ENCODE peak calls at places on chromosome 12, in four cellular contexts. F, E, O and G are unnamed samples.

GRCh38 chr12:85821759-85822158 is 14.4 kb downstream of the RASSF9 start:
- DNase-seq in E (no peak), F (no peak), O (no peak), G (peak)

GRCh38 chr12:14779834-14780233 is 23.4 kb downstream of the WBP11 start:
- DNase-seq in F (no peak), O (no peak), E (no peak), G (no peak)

GRCh38 chr12:50520345-50520744 is 15.6 kb downstream of the DIP2B start:
- DNase-seq in F (no peak), O (no peak), E (no peak), G (no peak)

GRCh38 chr12:105920161-105920684 is 218.5 kb downstream of the NUAK1 start:
- DNase-seq in E (no peak), F (no peak), O (peak), G (no peak)

GRCh38 chr12:68612675-68613074 is 2.0 kb downstream of the RAP1B start:
- DNase-seq in E (no peak), O (no peak), F (no peak), G (no peak)

GRCh38 chr12:56590237-56590830 is 39.8 kb downstream of the BAZ2A start:
- DNase-seq in O (peak), E (no peak), F (no peak), G (peak)

GRCh38 chr12:79407671-79408622 is 282.8 kb downstream of the PAWR start:
- DNase-seq in F (peak), O (no peak), E (peak), G (peak)

GRCh38 chr12:50103767-50104321 is at the start of gene GPD1:
- DNase-seq in O (peak), F (peak), E (no peak), G (peak)

GRCh38 chr12:86837246-86837645 is 581.1 kb upstream of the MGAT4C start:
- DNase-seq in E (no peak), O (no peak), F (no peak), G (no peak)

GRCh38 chr12:88516811-88517210 is 63.5 kb downstream of the KITLG start:
- DNase-seq in F (no peak), E (no peak), O (no peak), G (no peak)

GRCh38 chr12:92080390-92081285 is 65.0 kb downstream of the BTG1 start:
- DNase-seq in E (no peak), O (no peak), F (no peak), G (no peak)

GRCh38 chr12:82089369-82090121 is 268.6 kb downstream of the CCDC59 start:
- DNase-seq in O (no peak), E (no peak), F (no peak), G (no peak)

GRCh38 chr12:131631230-131631629 is 79.7 kb upstream of the SFSWAP start:
- DNase-seq in F (no peak), E (no peak), O (no peak), G (no peak)

GRCh38 chr12:130144256-130144655 is 18.0 kb upstream of the FZD10 start:
- DNase-seq in F (no peak), E (no peak), O (no peak), G (no peak)

GRCh38 chr12:79203103-79203502 is 338.5 kb downstream of the SYT1 start:
- DNase-seq in O (no peak), E (no peak), F (no peak), G (no peak)

GRCh38 chr12:109153711-109154434 is 37.5 kb downstream of the ACACB start:
- DNase-seq in F (no peak), O (peak), E (no peak), G (peak)

GRCh38 chr12:2117541-2117940 is 64.8 kb downstream of the CACNA1C start:
- DNase-seq in F (no peak), E (no peak), O (no peak), G (no peak)

GRCh38 chr12:123743002-123743401 is 19.1 kb upstream of the DNAH10 start:
- DNase-seq in E (no peak), O (no peak), F (no peak), G (no peak)

GRCh38 chr12:25958254-25959068 is at the start of gene RASSF8:
- DNase-seq in O (peak), F (peak), E (no peak), G (peak)
- TF ChIP-seq TCF12 in O (no peak), F (no peak), E (no peak), G (no peak)

DNA sequence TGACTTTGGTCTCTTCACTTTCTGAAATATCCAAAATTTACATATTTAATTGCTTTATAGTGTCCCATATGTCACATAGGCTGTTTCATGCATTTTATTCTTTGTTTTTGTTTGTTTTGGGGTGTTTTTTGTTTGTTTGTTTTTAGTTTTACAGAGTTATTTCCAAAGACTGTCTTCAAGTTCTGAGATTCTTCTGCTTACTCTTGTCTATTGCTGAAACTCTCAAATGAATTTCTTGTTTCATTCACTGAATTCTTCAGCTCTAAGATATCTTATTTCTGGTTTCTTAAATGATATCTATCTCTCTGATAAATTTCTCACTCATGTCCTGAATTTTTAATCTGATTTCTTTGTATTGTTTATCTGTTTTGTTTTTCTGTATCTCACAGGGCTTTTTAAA is 412.0 kb upstream of the ATP2B1 start:
- DNase-seq in O (no peak), E (no peak), F (no peak), G (no peak)
- TF ChIP-seq TCF12 in O (no peak), E (no peak), F (no peak), G (no peak)

DNA sequence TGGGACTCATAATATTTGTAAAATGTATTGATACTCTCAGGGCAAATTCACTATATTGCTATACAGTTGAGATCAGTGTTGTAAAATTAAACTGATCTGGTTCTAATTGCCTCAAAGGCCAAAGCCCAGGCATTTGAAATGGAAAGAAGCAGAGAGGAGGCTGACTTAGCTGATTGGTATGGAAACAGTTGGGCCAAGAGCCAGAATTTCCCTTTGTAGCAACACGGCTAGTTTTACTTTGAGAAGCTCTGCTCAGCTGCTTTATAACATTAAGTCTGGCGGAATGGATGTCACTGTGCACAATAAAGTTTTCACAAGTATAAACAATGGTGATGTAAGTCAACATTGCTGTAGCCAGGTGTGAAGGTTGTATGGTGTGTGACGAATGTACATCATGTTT is 186.4 kb downstream of the MSRB3 start:
- DNase-seq in O (no peak), F (no peak), E (no peak), G (no peak)
- TF ChIP-seq TCF12 in O (peak), F (no peak), E (no peak), G (no peak)

GRCh38 chr12:102478416-102479098 is 1.8 kb downstream of the IGF1 start:
- DNase-seq in E (peak), O (no peak), F (no peak), G (no peak)
- TF ChIP-seq TCF12 in E (peak), O (no peak), F (no peak), G (no peak)

DNA sequence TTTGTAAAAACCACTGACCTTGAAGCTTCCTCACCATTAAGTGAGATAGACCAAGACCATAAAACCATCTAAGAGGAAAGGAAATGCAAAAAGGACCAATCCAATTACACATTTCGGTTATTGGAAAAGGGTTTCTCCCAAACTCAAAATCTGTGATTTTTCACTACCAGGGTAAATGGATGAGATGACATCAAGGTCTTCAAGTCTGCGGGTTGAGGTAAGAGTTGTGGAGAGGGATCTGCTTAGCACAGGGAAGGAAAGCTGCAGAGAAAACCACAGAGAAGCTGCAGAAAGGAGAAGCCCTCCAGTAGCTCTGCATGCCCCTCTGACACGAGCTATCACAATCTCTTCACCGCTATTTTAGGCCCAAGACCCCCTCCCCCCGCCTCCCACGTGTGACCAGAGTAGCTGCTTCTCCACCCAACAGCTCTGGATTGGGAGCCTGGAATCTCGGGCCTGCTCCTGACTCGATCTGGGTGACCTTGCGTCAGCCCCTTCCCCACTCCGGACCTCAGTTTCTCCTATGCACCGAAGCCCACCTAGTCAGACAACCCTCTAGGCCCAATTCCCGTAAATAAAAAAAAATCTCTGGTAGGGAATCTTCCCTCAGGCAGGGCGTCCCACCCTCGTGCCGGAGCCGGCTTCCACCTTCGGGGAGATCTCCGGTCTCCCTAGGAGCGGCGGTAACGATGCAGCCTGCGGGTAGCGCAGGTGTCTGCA is 695 bp downstream of the NAA25 start:
- DNase-seq in F (no peak), E (no peak), O (peak), G (no peak)
- TF ChIP-seq TCF12 in F (no peak), E (peak), O (no peak), G (no peak)

GRCh38 chr12:124910561-124911478 is 3.6 kb downstream of the UBC start:
- DNase-seq in E (no peak), O (no peak), F (no peak), G (no peak)
- TF ChIP-seq TCF12 in E (no peak), O (no peak), F (no peak), G (no peak)